ENCODE peak calls at places on chromosomes 12 and 14, in five cellular contexts. One of them, this sample, is unnamed.

GRCh38 chr14:65070710-65071033 is 31.6 kb downstream of the MAX start:
- DNase-seq in tibial nerve: no peak
- DNase-seq in right lobe of liver: no peak
- DNase-seq in AG09309: no peak
- DNase-seq in heart left ventricle: no peak
- DNase-seq in this sample: no peak

GRCh38 chr12:75921687-75922289 is 109.8 kb downstream of the PHLDA1 start:
- DNase-seq in AG09309: no peak
- DNase-seq in right lobe of liver: no peak
- DNase-seq in heart left ventricle: no peak
- DNase-seq in tibial nerve: no peak
- DNase-seq in this sample: no peak

GRCh38 chr12:43336962-43337555 is 214.9 kb downstream of the ADAMTS20 start:
- DNase-seq in tibial nerve: no peak
- DNase-seq in AG09309: no peak
- DNase-seq in heart left ventricle: no peak
- DNase-seq in right lobe of liver: no peak
- DNase-seq in this sample: no peak

GRCh38 chr12:53703746-53704145 is 23.5 kb downstream of the CALCOCO1 start:
- DNase-seq in AG09309: no peak
- DNase-seq in tibial nerve: no peak
- DNase-seq in heart left ventricle: no peak
- DNase-seq in right lobe of liver: no peak
- DNase-seq in this sample: no peak

GRCh38 chr14:73785834-73786631 is 65.6 kb upstream of the PTGR2 start:
- DNase-seq in AG09309: peak; percentile 82
- DNase-seq in tibial nerve: peak; percentile 83
- DNase-seq in right lobe of liver: peak; percentile 82
- DNase-seq in heart left ventricle: peak; percentile 87
- DNase-seq in this sample: peak; percentile 56

GRCh38 chr12:2083561-2083960 is 30.8 kb downstream of the CACNA1C start:
- DNase-seq in right lobe of liver: no peak
- DNase-seq in heart left ventricle: no peak
- DNase-seq in tibial nerve: no peak
- DNase-seq in AG09309: no peak
- DNase-seq in this sample: no peak

GRCh38 chr12:92955997-92956663 is 27.0 kb upstream of the EEA1 start:
- DNase-seq in right lobe of liver: no peak
- DNase-seq in tibial nerve: no peak
- DNase-seq in heart left ventricle: no peak
- DNase-seq in AG09309: peak; percentile 69
- DNase-seq in this sample: peak; percentile 69

GRCh38 chr12:8065991-8066594 is at the start of gene C3AR1:
- DNase-seq in heart left ventricle: no peak
- DNase-seq in right lobe of liver: no peak
- DNase-seq in tibial nerve: peak; percentile 44
- DNase-seq in AG09309: no peak
- DNase-seq in this sample: no peak

GRCh38 chr12:78121969-78122610 is 291.4 kb downstream of the NAV3 start:
- DNase-seq in AG09309: no peak
- DNase-seq in heart left ventricle: no peak
- DNase-seq in right lobe of liver: no peak
- DNase-seq in tibial nerve: no peak
- DNase-seq in this sample: no peak

GRCh38 chr14:33642080-33642479 is 308.8 kb downstream of the EGLN3 start:
- DNase-seq in heart left ventricle: no peak
- DNase-seq in right lobe of liver: no peak
- DNase-seq in AG09309: no peak
- DNase-seq in tibial nerve: no peak
- DNase-seq in this sample: no peak

GRCh38 chr14:100827751-100828447 is 2.0 kb downstream of the MEG3 start:
- DNase-seq in tibial nerve: no peak
- DNase-seq in AG09309: peak; percentile 59
- DNase-seq in right lobe of liver: no peak
- DNase-seq in heart left ventricle: no peak
- DNase-seq in this sample: no peak

GRCh38 chr14:88492272-88493089 is 62.3 kb downstream of the PTPN21 start:
- DNase-seq in right lobe of liver: no peak
- DNase-seq in heart left ventricle: no peak
- DNase-seq in tibial nerve: peak; percentile 99
- DNase-seq in AG09309: peak; percentile 52
- DNase-seq in this sample: peak; percentile 10

GRCh38 chr12:116979109-116979508 is 68.4 kb downstream of the FBXW8 start:
- DNase-seq in right lobe of liver: no peak
- DNase-seq in tibial nerve: no peak
- DNase-seq in AG09309: no peak
- DNase-seq in heart left ventricle: no peak
- DNase-seq in this sample: no peak

GRCh38 chr12:91178139-91178561 is 4.5 kb downstream of the DCN start:
- DNase-seq in right lobe of liver: no peak
- DNase-seq in tibial nerve: no peak
- DNase-seq in AG09309: peak; percentile 33
- DNase-seq in heart left ventricle: no peak
- DNase-seq in this sample: no peak

GRCh38 chr14:85333313-85333712 is 196.6 kb upstream of the FLRT2 start:
- DNase-seq in heart left ventricle: no peak
- DNase-seq in right lobe of liver: no peak
- DNase-seq in AG09309: no peak
- DNase-seq in tibial nerve: no peak
- DNase-seq in this sample: peak; percentile 11

GRCh38 chr12:108826115-108826806 is 31.1 kb downstream of the SSH1 start:
- DNase-seq in tibial nerve: peak; percentile 62
- DNase-seq in AG09309: peak; percentile 95
- DNase-seq in right lobe of liver: peak; percentile 67
- DNase-seq in heart left ventricle: peak; percentile 80
- DNase-seq in this sample: peak; percentile 95

GRCh38 chr12:108827941-108828340 is 29.4 kb downstream of the SSH1 start:
- DNase-seq in tibial nerve: no peak
- DNase-seq in right lobe of liver: no peak
- DNase-seq in AG09309: no peak
- DNase-seq in heart left ventricle: no peak
- DNase-seq in this sample: no peak

GRCh38 chr12:108826807-108827721 is 30.3 kb downstream of the SSH1 start:
- DNase-seq in tibial nerve: no peak
- DNase-seq in AG09309: no peak
- DNase-seq in heart left ventricle: no peak
- DNase-seq in right lobe of liver: no peak
- DNase-seq in this sample: no peak

GRCh38 chr12:108823804-108824203 is 33.6 kb downstream of the SSH1 start:
- DNase-seq in AG09309: no peak
- DNase-seq in heart left ventricle: no peak
- DNase-seq in tibial nerve: no peak
- DNase-seq in right lobe of liver: no peak
- DNase-seq in this sample: no peak

GRCh38 chr12:108825205-108825950 is 32.0 kb downstream of the SSH1 start:
- DNase-seq in right lobe of liver: no peak
- DNase-seq in AG09309: no peak
- DNase-seq in heart left ventricle: no peak
- DNase-seq in tibial nerve: no peak
- DNase-seq in this sample: no peak
- H3K4me3 ChIP-seq in right lobe of liver: no peak overlapping the region
- H3K4me3 ChIP-seq in AG09309: peak overlapping the region; percentile 3
- H3K4me3 ChIP-seq in heart left ventricle: peak overlapping the region; percentile 31
- H3K4me3 ChIP-seq in tibial nerve: peak overlapping the region; percentile 21
- H3K4me3 ChIP-seq in this sample: peak overlapping the region; percentile 5

GRCh38 chr14:67814826-67815225 is 1.6 kb downstream of the ZFYVE26 start:
- DNase-seq in tibial nerve: no peak
- DNase-seq in right lobe of liver: no peak
- DNase-seq in AG09309: no peak
- DNase-seq in heart left ventricle: no peak
- DNase-seq in this sample: no peak
- H3K4me3 ChIP-seq in tibial nerve: no peak overlapping the region
- H3K4me3 ChIP-seq in right lobe of liver: no peak overlapping the region
- H3K4me3 ChIP-seq in AG09309: no peak overlapping the region
- H3K4me3 ChIP-seq in heart left ventricle: no peak overlapping the region
- H3K4me3 ChIP-seq in this sample: no peak overlapping the region

DNA sequence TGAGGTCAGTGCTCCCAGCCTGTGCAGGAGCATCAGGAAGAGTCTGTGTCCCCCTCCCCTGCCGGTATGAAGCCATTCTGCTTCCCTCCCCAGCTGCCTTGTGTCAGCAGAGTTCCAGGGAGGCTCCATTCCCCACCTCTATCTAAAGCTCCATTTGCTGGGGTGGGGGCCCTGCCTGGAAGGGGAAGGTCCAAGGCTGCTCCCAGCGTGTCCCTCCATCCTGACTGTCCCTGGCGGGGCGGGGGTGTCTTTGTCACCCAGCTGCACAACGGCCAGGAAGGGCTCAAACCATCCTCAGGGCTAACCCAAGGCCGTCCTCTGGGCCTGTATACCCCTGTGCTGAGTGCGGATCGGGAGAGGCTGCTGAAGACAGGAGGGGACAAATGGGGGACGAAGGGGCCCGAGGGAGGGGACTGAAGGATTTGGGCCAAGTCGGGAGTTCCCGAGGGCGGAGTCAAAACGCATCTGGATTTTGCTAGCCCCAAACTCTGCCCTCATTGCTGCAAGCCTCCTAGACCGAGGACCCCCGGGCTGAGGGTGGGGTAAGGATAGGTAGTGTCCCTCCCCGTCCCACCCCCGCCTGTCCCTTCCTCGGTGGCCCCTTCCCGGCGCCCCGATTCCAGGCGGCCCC is 737 bp upstream of the ACVRL1 start:
- DNase-seq in tibial nerve: no peak
- DNase-seq in heart left ventricle: peak; percentile 58
- DNase-seq in AG09309: no peak
- DNase-seq in right lobe of liver: no peak
- DNase-seq in this sample: no peak
- H3K4me3 ChIP-seq in tibial nerve: peak overlapping the region; percentile 37
- H3K4me3 ChIP-seq in heart left ventricle: peak overlapping the region; percentile 72
- H3K4me3 ChIP-seq in AG09309: peak overlapping the region; percentile 51
- H3K4me3 ChIP-seq in right lobe of liver: no peak overlapping the region
- H3K4me3 ChIP-seq in this sample: peak overlapping the region; percentile 36

GRCh38 chr12:19759229-19759628 is 319.9 kb downstream of the AEBP2 start:
- DNase-seq in heart left ventricle: no peak
- DNase-seq in AG09309: no peak
- DNase-seq in tibial nerve: no peak
- DNase-seq in right lobe of liver: no peak
- DNase-seq in this sample: peak; percentile 59
- H3K4me3 ChIP-seq in heart left ventricle: no peak overlapping the region
- H3K4me3 ChIP-seq in AG09309: no peak overlapping the region
- H3K4me3 ChIP-seq in tibial nerve: no peak overlapping the region
- H3K4me3 ChIP-seq in right lobe of liver: no peak overlapping the region
- H3K4me3 ChIP-seq in this sample: no peak overlapping the region